ENCODE peak calls at places on chromosomes 2 and 18, in six cellular contexts. L is lower leg skin, B is tibial nerve, H is right lobe of liver, G is spleen, X is body of pancreas. O is an unnamed sample.
A peak's percentile ranks its signal among the peaks of the same experiment; 100 is the strongest.

GRCh38 chr2:142863485-142863921 is 14.0 kb upstream of the KYNU start:
- DNase-seq in L (no peak), B (no peak), X (no peak), G (no peak), H (no peak), O (no peak)

GRCh38 chr18:78913830-78914585 is 65.6 kb upstream of the SALL3 start:
- DNase-seq in H (no peak), G (peak; percentile 65), L (peak; percentile 78), X (no peak), B (no peak), O (no peak)

GRCh38 chr2:29332540-29332939 is 217.3 kb downstream of the CLIP4 start:
- DNase-seq in G (no peak), H (no peak), L (no peak), X (no peak), B (no peak), O (no peak)

GRCh38 chr18:9738266-9738969 is 30.3 kb downstream of the RAB31 start:
- DNase-seq in H (peak; percentile 34), L (no peak), G (peak; percentile 32), B (no peak), X (no peak), O (no peak)

GRCh38 chr2:153059338-153060052 is 341.1 kb downstream of the ARL6IP6 start:
- DNase-seq in X (no peak), H (no peak), L (no peak), G (no peak), B (no peak), O (no peak)

GRCh38 chr18:71939483-71939882 is 604.7 kb downstream of the CBLN2 start:
- DNase-seq in L (no peak), G (no peak), X (no peak), B (no peak), H (no peak), O (no peak)

GRCh38 chr2:220148849-220149248 is 521.4 kb downstream of the SLC4A3 start:
- DNase-seq in X (no peak), G (no peak), L (no peak), B (no peak), H (no peak), O (no peak)

GRCh38 chr2:218434456-218434855 is 15.5 kb downstream of the VIL1 start:
- DNase-seq in H (no peak), X (no peak), B (no peak), G (peak; percentile 27), L (peak; percentile 81), O (no peak)

GRCh38 chr2:96163768-96164429 is 18.7 kb upstream of the DUSP2 start:
- DNase-seq in X (no peak), L (peak; percentile 84), G (peak; percentile 92), H (no peak), B (no peak), O (no peak)

GRCh38 chr2:112881217-112882000 is 29.6 kb upstream of the IL37 start:
- DNase-seq in B (no peak), L (no peak), G (peak; percentile 70), H (no peak), X (no peak), O (peak; percentile 41)

DNA sequence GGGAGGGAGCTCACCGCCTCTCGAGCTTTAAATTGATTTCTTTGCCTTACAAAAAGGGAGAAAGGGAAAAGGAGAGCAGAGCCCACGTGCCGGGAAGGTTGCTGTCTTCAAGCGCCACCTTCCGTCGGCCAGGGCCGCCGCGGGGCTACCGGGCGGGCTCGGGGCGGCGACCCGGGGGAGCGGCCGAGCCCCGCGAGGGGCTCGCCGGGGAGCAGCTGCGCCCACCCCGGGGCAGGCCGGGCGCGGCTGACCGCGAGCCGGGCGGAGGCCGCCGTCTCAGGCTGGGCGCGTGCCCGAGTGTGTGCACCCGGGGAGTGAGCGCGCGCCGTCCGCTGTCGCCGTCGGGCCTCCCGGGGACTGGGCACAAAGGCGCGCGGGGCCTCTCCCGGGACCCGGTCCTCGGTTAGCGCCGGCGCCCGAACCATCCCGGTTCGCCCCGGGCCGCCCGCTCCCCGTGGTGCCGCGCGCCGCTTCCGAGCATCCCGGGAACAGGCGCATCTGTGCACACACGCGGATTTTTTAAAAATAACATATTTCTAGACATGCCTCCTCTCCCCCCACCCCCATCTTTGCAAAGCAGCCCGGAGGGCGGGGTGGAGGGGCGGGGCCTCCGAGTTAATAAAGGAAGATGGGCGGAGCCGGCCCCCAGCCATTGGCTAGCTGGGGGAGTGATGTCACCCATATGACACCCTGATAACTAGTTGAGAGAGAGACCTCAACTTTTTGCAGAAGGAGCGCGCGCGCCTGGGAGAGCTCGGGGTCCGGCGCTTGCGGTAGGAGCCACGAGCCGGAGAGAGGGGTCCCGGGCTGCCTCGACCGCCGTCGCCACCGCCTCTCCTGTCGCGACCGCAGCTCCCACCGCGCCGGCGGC is at the start of gene SOX11:
- DNase-seq in H (no peak), X (no peak), G (peak; percentile 69), L (no peak), B (no peak), O (peak; percentile 56)
- H3K4me3 ChIP-seq in H (no peak within 1 kb of the TSS), X (no peak within 1 kb of the TSS), G (peak within 1 kb of the TSS; percentile 25), L (no peak within 1 kb of the TSS), B (peak within 1 kb of the TSS; percentile 31), O (peak within 1 kb of the TSS; percentile 47)

GRCh38 chr2:10846110-10846861 is 33.7 kb upstream of the PDIA6 start:
- DNase-seq in H (no peak), G (no peak), L (no peak), B (no peak), X (no peak), O (no peak)
- TF ChIP-seq POLR2A in H (no peak), G (no peak), L (no peak), B (no peak), X (no peak), O (peak; percentile 58)

GRCh38 chr2:197495433-197496134 is 4.1 kb downstream of the HSPD1 start:
- DNase-seq in H (no peak), B (no peak), G (no peak), L (no peak), X (no peak), O (no peak)
- H3K4me3 ChIP-seq in H (no peak overlapping the region), B (no peak overlapping the region), G (no peak overlapping the region), L (no peak overlapping the region), X (no peak overlapping the region), O (no peak overlapping the region)

GRCh38 chr2:25042321-25043240 is 705 bp downstream of the EFR3B start:
- DNase-seq in L (peak; percentile 87), G (no peak), X (peak; percentile 39), H (no peak), B (no peak), O (peak; percentile 56)

GRCh38 chr2:25041307-25041927 is 459 bp upstream of the EFR3B start:
- DNase-seq in B (peak; percentile 22), G (peak; percentile 89), L (no peak), H (peak; percentile 70), X (peak; percentile 70), O (peak; percentile 74)

GRCh38 chr2:25044011-25044410 is 2.1 kb downstream of the EFR3B start:
- DNase-seq in H (no peak), G (no peak), B (no peak), X (no peak), L (no peak), O (no peak)

GRCh38 chr2:25043241-25043867 is 1.5 kb downstream of the EFR3B start:
- DNase-seq in X (no peak), L (no peak), B (no peak), G (peak; percentile 47), H (no peak), O (no peak)

GRCh38 chr2:25041928-25042320 is at the start of gene EFR3B:
- DNase-seq in B (peak; percentile 92), L (peak; percentile 98), H (peak; percentile 97), G (peak; percentile 97), X (peak; percentile 97), O (peak; percentile 96)
- TF ChIP-seq POLR2A in B (no peak), L (no peak), H (no peak), G (no peak), X (peak; percentile 5), O (no peak)

GRCh38 chr2:64651590-64651989 is 2.1 kb downstream of the SERTAD2 start:
- DNase-seq in G (no peak), H (no peak), B (no peak), X (no peak), L (no peak), O (no peak)
- H3K4me3 ChIP-seq in G (no peak overlapping the region), H (peak overlapping the region; percentile 88), B (no peak overlapping the region), X (no peak overlapping the region), L (no peak overlapping the region), O (no peak overlapping the region)

DNA sequence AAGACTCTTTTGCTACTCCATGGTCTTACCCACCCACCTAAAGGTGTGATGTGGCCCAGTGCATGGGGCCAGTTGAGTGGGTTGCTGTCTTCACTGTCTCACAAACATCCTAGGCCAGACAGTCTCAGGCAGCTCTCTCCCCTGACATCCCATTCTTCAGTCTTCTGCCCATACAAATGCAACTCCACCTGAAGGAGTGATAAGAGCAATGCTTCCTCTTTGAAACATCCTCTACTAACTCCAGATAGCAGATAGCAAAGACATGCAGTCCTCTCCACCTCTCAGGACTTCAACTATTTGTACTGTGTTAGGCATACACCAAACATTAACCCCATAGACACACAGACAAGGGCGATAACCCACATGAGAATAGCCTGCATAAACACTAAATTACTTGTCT is 71.3 kb downstream of the MTHFD2 start:
- DNase-seq in H (no peak), G (no peak), L (no peak), X (no peak), B (no peak), O (no peak)
- TF ChIP-seq POLR2A in H (no peak), G (no peak), L (no peak), X (no peak), B (no peak), O (no peak)

DNA sequence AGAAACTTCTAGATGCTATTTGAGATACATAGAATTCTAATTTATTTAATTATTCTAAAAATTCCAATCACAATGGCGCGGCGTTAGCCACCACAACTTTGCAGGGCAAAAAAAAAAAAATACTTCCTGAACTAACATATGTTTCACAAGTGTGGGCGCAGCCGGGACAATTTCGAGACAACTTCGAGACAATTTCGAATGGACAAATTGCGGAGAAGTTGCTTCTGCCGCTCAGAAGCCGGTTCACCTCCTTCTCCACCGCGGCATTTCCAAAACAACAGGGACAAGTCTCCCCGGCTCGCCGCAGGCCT is 843 bp downstream of the PAX3 start:
- DNase-seq in H (no peak), B (no peak), X (no peak), G (no peak), L (no peak), O (no peak)
- H3K4me3 ChIP-seq in H (no peak overlapping the region), B (peak overlapping the region; percentile 24), X (no peak overlapping the region), G (no peak overlapping the region), L (peak overlapping the region; percentile 6), O (no peak overlapping the region)

DNA sequence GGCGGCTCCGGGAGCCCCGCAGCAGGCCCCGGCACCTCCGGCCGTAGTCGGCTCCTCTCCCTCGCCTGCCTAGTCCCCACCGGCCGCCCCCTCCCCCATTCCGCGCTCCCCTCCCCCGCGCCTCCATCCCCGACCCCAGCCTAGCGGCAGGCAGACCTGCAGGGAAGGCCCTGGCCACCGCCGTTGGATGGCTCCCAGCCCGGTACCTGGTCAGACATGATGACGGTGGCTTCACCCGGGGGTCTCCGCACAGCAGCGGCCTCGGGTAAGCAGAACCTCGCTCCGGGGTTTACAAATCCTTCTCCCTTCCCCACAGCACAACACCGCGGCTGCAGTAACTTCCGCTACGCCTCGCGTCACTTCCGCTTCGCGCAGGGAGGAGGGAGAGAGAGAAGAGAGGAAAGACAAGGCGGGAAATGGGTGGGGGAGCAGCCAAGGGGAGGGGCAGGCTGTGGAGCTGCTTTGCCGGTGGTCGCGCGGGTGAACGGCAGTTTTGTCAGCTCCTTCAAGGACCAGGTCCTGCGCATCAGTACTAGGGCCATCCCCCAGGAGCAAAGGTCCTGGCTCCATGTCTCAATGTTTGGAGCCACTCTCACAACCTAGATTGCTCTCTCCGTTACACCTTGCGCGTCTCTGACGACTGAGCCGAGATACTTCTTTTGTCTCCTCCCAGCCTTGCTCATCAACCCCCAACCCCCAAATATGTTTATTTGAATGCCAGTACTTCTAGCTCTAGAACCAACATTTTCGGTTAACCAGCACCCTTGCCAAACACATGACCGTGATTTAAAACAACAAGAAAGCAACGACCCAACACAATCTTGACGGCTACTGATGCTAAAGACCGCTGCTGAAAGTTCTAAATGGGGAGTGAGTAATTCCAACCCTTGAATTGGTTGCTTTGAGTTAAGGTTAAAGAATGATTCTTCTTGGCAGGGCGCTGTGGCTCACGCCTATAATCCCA is at the start of gene SUMO1:
- DNase-seq in X (peak; percentile 80), G (peak; percentile 98), L (peak; percentile 98), H (peak; percentile 92), B (peak; percentile 91), O (peak; percentile 95)
- TF ChIP-seq POLR2A in X (no peak), G (no peak), L (peak; percentile 4), H (peak; percentile 18), B (no peak), O (no peak)

O was measured in heart left ventricle.